ENCODE peak calls at places on chromosomes 12 and 14, in four cellular contexts. One of them, this sample, is unnamed.

GRCh38 chr14:101591582-101591981 is 30.3 kb downstream of the DIO3 start:
- DNase-seq in kidney: no peak
- DNase-seq in IMR-90: no peak
- DNase-seq in left lung: peak; percentile 22
- DNase-seq in this sample: no peak

GRCh38 chr14:103867523-103867953 is 20.2 kb upstream of the PPP1R13B start:
- DNase-seq in left lung: peak; percentile 80
- DNase-seq in IMR-90: no peak
- DNase-seq in kidney: peak; percentile 88
- DNase-seq in this sample: no peak

GRCh38 chr14:21109377-21110260 is 8.8 kb downstream of the TMEM253 start:
- DNase-seq in left lung: no peak
- DNase-seq in IMR-90: no peak
- DNase-seq in kidney: no peak
- DNase-seq in this sample: no peak

GRCh38 chr12:11545438-11546330 is 103.8 kb upstream of the ETV6 start:
- DNase-seq in IMR-90: no peak
- DNase-seq in left lung: no peak
- DNase-seq in kidney: no peak
- DNase-seq in this sample: peak; percentile 60

GRCh38 chr12:75505706-75506312 is 5.6 kb downstream of the KRR1 start:
- DNase-seq in left lung: no peak
- DNase-seq in IMR-90: peak; percentile 67
- DNase-seq in kidney: no peak
- DNase-seq in this sample: no peak

GRCh38 chr12:54175130-54175963 is 13.4 kb downstream of the SMUG1 start:
- DNase-seq in left lung: no peak
- DNase-seq in IMR-90: no peak
- DNase-seq in kidney: no peak
- DNase-seq in this sample: no peak

GRCh38 chr14:93337143-93337753 is 4.4 kb upstream of the BTBD7 start:
- DNase-seq in IMR-90: no peak
- DNase-seq in kidney: no peak
- DNase-seq in left lung: no peak
- DNase-seq in this sample: no peak

GRCh38 chr14:78598046-78598652 is 428.0 kb downstream of the NRXN3 start:
- DNase-seq in left lung: no peak
- DNase-seq in IMR-90: peak; percentile 26
- DNase-seq in kidney: no peak
- DNase-seq in this sample: peak; percentile 63

GRCh38 chr12:15863984-15864383 is 18.2 kb upstream of the STRAP start:
- DNase-seq in left lung: no peak
- DNase-seq in kidney: no peak
- DNase-seq in IMR-90: no peak
- DNase-seq in this sample: no peak

GRCh38 chr12:124626841-124627502 is 59.6 kb upstream of the NCOR2 start:
- DNase-seq in kidney: peak; percentile 87
- DNase-seq in IMR-90: peak; percentile 43
- DNase-seq in left lung: no peak
- DNase-seq in this sample: no peak

GRCh38 chr14:101593411-101594181 is 32.3 kb downstream of the DIO3 start:
- DNase-seq in left lung: peak; percentile 25
- DNase-seq in kidney: no peak
- DNase-seq in IMR-90: no peak
- DNase-seq in this sample: no peak

GRCh38 chr14:104136472-104137296 is 1.7 kb upstream of the KIF26A start:
- DNase-seq in left lung: peak; percentile 73
- DNase-seq in kidney: peak; percentile 75
- DNase-seq in IMR-90: no peak
- DNase-seq in this sample: peak; percentile 39

GRCh38 chr12:121170581-121171260 is 38.0 kb downstream of the P2RX7 start:
- DNase-seq in kidney: no peak
- DNase-seq in left lung: no peak
- DNase-seq in IMR-90: no peak
- DNase-seq in this sample: no peak

GRCh38 chr14:102795060-102795925 is 18.0 kb downstream of the TRAF3 start:
- DNase-seq in kidney: no peak
- DNase-seq in left lung: no peak
- DNase-seq in IMR-90: peak; percentile 91
- DNase-seq in this sample: peak; percentile 80

GRCh38 chr14:93970589-93970966 is 5.8 kb downstream of the ASB2 start:
- DNase-seq in left lung: no peak
- DNase-seq in kidney: no peak
- DNase-seq in IMR-90: no peak
- DNase-seq in this sample: peak; percentile 82

GRCh38 chr12:110253176-110253575 is 27.9 kb upstream of the ATP2A2 start:
- DNase-seq in kidney: peak; percentile 82
- DNase-seq in left lung: no peak
- DNase-seq in IMR-90: peak; percentile 61
- DNase-seq in this sample: peak; percentile 64

GRCh38 chr12:102462803-102463499 is 17.4 kb downstream of the IGF1 start:
- DNase-seq in IMR-90: peak; percentile 80
- DNase-seq in left lung: no peak
- DNase-seq in kidney: no peak
- DNase-seq in this sample: no peak

GRCh38 chr14:79543966-79544365 is 667.3 kb downstream of the DIO2 start:
- DNase-seq in IMR-90: peak; percentile 66
- DNase-seq in left lung: no peak
- DNase-seq in kidney: no peak
- DNase-seq in this sample: no peak

GRCh38 chr14:68779761-68780323 is 13.0 kb downstream of the ZFP36L1 start:
- DNase-seq in left lung: no peak
- DNase-seq in kidney: no peak
- DNase-seq in IMR-90: peak; percentile 91
- DNase-seq in this sample: no peak

GRCh38 chr12:124379938-124380754 is 85.3 kb downstream of the RFLNA start:
- DNase-seq in IMR-90: peak; percentile 89
- DNase-seq in kidney: peak; percentile 85
- DNase-seq in left lung: peak; percentile 89
- DNase-seq in this sample: peak; percentile 56

GRCh38 chr12:118059645-118060275 is 1.2 kb downstream of the WSB2 start:
- DNase-seq in kidney: no peak
- DNase-seq in left lung: no peak
- DNase-seq in IMR-90: peak; percentile 22
- DNase-seq in this sample: no peak

GRCh38 chr14:66443158-66443695 is 42.9 kb upstream of the CCDC196 start:
- DNase-seq in IMR-90: no peak
- DNase-seq in left lung: no peak
- DNase-seq in kidney: no peak
- DNase-seq in this sample: no peak

GRCh38 chr12:51975196-51975595 is 23.7 kb downstream of the ACVR1B start:
- DNase-seq in IMR-90: no peak
- DNase-seq in left lung: no peak
- DNase-seq in kidney: no peak
- DNase-seq in this sample: no peak

GRCh38 chr12:16605666-16606116 is 271 bp downstream of the LMO3 start:
- DNase-seq in IMR-90: peak; percentile 12
- DNase-seq in kidney: no peak
- DNase-seq in left lung: peak; percentile 59
- DNase-seq in this sample: no peak

GRCh38 chr12:108065061-108065460 is 64.0 kb upstream of the WSCD2 start:
- DNase-seq in IMR-90: no peak
- DNase-seq in left lung: no peak
- DNase-seq in kidney: no peak
- DNase-seq in this sample: no peak

GRCh38 chr14:75579882-75580281 is 1.5 kb downstream of the FLVCR2 start:
- DNase-seq in kidney: no peak
- DNase-seq in IMR-90: no peak
- DNase-seq in left lung: no peak
- DNase-seq in this sample: no peak

GRCh38 chr14:41749425-41749824 is 142.7 kb downstream of the LRFN5 start:
- DNase-seq in kidney: no peak
- DNase-seq in left lung: no peak
- DNase-seq in IMR-90: no peak
- DNase-seq in this sample: no peak

GRCh38 chr12:93918262-93918661 is 230.1 kb upstream of the PLXNC1 start:
- DNase-seq in kidney: no peak
- DNase-seq in IMR-90: peak; percentile 75
- DNase-seq in left lung: no peak
- DNase-seq in this sample: no peak

GRCh38 chr14:103260629-103261124 is 73.4 kb upstream of the EIF5 start:
- DNase-seq in left lung: no peak
- DNase-seq in IMR-90: peak; percentile 63
- DNase-seq in kidney: peak; percentile 82
- DNase-seq in this sample: no peak

GRCh38 chr12:106442575-106442974 is 85.0 kb downstream of the POLR3B start:
- DNase-seq in IMR-90: no peak
- DNase-seq in left lung: no peak
- DNase-seq in kidney: no peak
- DNase-seq in this sample: no peak

GRCh38 chr12:111408686-111409402 is 3.1 kb downstream of the SH2B3 start:
- DNase-seq in IMR-90: no peak
- DNase-seq in left lung: no peak
- DNase-seq in kidney: no peak
- DNase-seq in this sample: no peak

GRCh38 chr12:111405856-111406473 is at the start of gene SH2B3:
- DNase-seq in left lung: no peak
- DNase-seq in kidney: no peak
- DNase-seq in IMR-90: peak; percentile 48
- DNase-seq in this sample: no peak

GRCh38 chr12:111408116-111408440 is 2.4 kb downstream of the SH2B3 start:
- DNase-seq in kidney: no peak
- DNase-seq in left lung: no peak
- DNase-seq in IMR-90: no peak
- DNase-seq in this sample: no peak

GRCh38 chr12:111406474-111407370 is 999 bp downstream of the SH2B3 start:
- DNase-seq in IMR-90: no peak
- DNase-seq in kidney: peak; percentile 82
- DNase-seq in left lung: peak; percentile 86
- DNase-seq in this sample: peak; percentile 76

DNA sequence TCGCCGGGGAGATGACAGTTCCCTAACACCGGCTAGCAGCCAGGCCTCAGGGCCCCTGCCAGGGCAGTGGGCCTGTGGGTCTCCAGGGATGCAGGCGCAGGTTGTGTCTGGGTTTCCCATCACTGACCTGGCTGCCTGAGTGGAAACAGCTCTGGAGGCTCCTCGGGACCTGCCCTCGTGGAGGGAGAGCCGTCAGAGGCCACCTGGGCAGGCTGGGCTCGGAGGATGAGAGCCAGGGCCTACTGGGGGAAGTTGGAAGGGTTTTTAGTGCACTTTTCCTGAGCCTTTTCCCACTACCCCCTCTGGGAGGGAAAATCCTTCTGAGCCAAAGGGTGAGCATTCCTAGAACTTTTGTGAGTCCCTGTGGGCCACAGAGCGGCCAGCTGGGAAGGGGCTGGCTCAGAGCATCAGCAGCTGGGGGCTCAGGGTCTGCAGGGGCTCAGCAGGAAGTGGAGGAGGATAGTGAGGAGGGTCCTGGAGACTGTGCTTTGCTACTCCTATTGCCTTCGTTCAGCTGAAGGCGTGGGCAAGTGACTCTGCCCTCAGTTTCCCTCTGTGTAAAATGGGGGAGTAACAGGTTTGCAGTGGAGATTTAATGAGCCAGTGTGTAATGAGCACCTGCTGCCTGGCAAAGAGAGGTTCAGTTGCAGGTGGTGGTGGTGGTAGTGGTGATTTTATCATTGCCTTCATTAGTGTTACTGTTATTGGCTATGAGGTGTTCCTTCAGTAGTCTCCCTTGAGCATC is 1.8 kb downstream of the SH2B3 start:
- DNase-seq in left lung: no peak
- DNase-seq in kidney: peak; percentile 86
- DNase-seq in IMR-90: no peak
- DNase-seq in this sample: no peak
- H3K4me3 ChIP-seq in left lung: peak overlapping the region; percentile 91
- H3K4me3 ChIP-seq in kidney: peak overlapping the region; percentile 75
- H3K4me3 ChIP-seq in IMR-90: peak overlapping the region; percentile 55
- H3K4me3 ChIP-seq in this sample: peak overlapping the region; percentile 95

DNA sequence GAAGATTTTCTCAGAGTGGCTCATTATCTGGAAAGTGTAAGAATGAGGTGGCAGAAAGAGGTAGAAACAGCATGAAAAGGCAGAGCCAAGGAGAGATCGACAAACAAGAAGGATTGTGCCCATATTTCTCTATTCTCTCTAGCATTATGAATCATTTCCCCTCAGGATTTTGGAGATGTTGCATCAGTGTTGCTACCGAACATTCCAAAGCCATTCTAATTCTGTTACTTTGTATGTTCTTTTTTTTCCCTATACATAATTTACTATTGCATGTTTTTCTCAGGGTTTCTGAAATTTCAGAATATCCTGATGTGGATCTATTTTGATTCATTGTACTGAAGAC is 61.4 kb downstream of the KICS2 start:
- DNase-seq in IMR-90: peak; percentile 73
- DNase-seq in left lung: no peak
- DNase-seq in kidney: no peak
- DNase-seq in this sample: no peak
- H3K27ac ChIP-seq in IMR-90: peak overlapping the region; percentile 85
- H3K27ac ChIP-seq in left lung: no peak overlapping the region
- H3K27ac ChIP-seq in kidney: no peak overlapping the region
- H3K27ac ChIP-seq in this sample: no peak overlapping the region

DNA sequence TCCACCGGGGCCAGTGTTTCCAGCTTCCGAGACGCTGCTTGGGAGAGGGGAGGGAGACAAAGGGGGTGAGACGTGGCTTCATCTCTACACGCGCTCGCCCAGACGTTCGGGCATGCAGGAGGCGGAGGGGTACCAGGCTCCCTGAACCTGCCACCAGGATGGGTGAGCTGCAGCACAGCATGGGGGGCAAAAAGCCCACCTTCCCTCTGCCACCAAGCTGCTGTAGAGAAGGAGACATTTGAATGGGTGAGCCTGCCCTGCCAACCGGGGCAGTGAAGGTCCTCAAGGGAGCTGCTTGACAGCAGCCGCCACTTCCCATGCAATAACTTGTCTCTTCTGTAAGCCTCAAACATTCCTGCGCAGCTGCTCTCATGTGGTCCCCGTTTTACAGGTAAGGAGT is 78.4 kb upstream of the DICER1 start:
- DNase-seq in kidney: no peak
- DNase-seq in IMR-90: no peak
- DNase-seq in left lung: no peak
- DNase-seq in this sample: no peak
- H3K4me3 ChIP-seq in kidney: no peak overlapping the region
- H3K4me3 ChIP-seq in IMR-90: no peak overlapping the region
- H3K4me3 ChIP-seq in left lung: no peak overlapping the region
- H3K4me3 ChIP-seq in this sample: no peak overlapping the region

GRCh38 chr12:56297400-56297799 is 2.7 kb downstream of the CS start:
- DNase-seq in left lung: no peak
- DNase-seq in IMR-90: no peak
- DNase-seq in kidney: no peak
- DNase-seq in this sample: no peak
- H3K27ac ChIP-seq in left lung: no peak overlapping the region
- H3K27ac ChIP-seq in IMR-90: no peak overlapping the region
- H3K27ac ChIP-seq in kidney: no peak overlapping the region
- H3K27ac ChIP-seq in this sample: no peak overlapping the region

GRCh38 chr14:50800032-50800431 is 30.9 kb downstream of the NIN start:
- DNase-seq in left lung: no peak
- DNase-seq in IMR-90: peak; percentile 70
- DNase-seq in kidney: no peak
- DNase-seq in this sample: no peak
- H3K4me3 ChIP-seq in left lung: no peak overlapping the region
- H3K4me3 ChIP-seq in IMR-90: no peak overlapping the region
- H3K4me3 ChIP-seq in kidney: no peak overlapping the region
- H3K4me3 ChIP-seq in this sample: no peak overlapping the region

This sample was measured in Peyer's patch.